ENCODE peak calls at places on chromosomes 2 and 18, in six cellular contexts. I is astrocyte of the spinal cord, X is ascending aorta, D is psoas muscle, T is Caco-2, V is sigmoid colon. Q is an unnamed sample.

GRCh38 chr2:33275689-33276444 is 200.6 kb upstream of the RASGRP3 start:
- DNase-seq in I (peak; percentile 96), X (peak; percentile 95), D (peak; percentile 82), V (peak; percentile 79), T (peak; percentile 21), Q (peak; percentile 95)

GRCh38 chr2:37809525-37809924 is 115.6 kb upstream of the RMDN2 start:
- DNase-seq in I (peak; percentile 77), V (no peak), X (no peak), D (no peak), T (peak; percentile 21), Q (peak; percentile 77)

GRCh38 chr18:5461056-5461455 is 82.7 kb downstream of the EPB41L3 start:
- DNase-seq in T (no peak), V (no peak), X (no peak), I (no peak), D (no peak), Q (no peak)

GRCh38 chr18:54679318-54680149 is 88.5 kb downstream of the DYNAP start:
- DNase-seq in D (no peak), X (no peak), V (no peak), T (peak; percentile 6), I (peak; percentile 89), Q (peak; percentile 93)

GRCh38 chr2:14907014-14907612 is 274.6 kb downstream of the LRATD1 start:
- DNase-seq in X (no peak), T (peak; percentile 9), D (no peak), I (no peak), V (no peak), Q (no peak)

GRCh38 chr2:170711774-170712652 is 3.1 kb upstream of the SP5 start:
- DNase-seq in V (no peak), D (no peak), X (no peak), I (no peak), T (peak; percentile 84), Q (no peak)

GRCh38 chr18:71398530-71398929 is 1109.7 kb downstream of the SOCS6 start:
- DNase-seq in I (peak; percentile 17), T (no peak), D (no peak), V (no peak), X (no peak), Q (peak; percentile 56)

GRCh38 chr2:45391866-45392265 is 219.2 kb downstream of the SRBD1 start:
- DNase-seq in D (no peak), X (no peak), V (no peak), I (peak; percentile 43), T (no peak), Q (peak; percentile 77)

GRCh38 chr2:219748673-219749570 is 121.5 kb downstream of the SLC4A3 start:
- DNase-seq in I (no peak), V (no peak), T (no peak), D (no peak), X (no peak), Q (no peak)

GRCh38 chr2:239730897-239731296 is 294.2 kb downstream of the NDUFA10 start:
- DNase-seq in T (no peak), D (peak; percentile 35), I (no peak), V (peak; percentile 4), X (peak; percentile 30), Q (no peak)

GRCh38 chr2:229832499-229832898 is 89.3 kb downstream of the TRIP12 start:
- DNase-seq in I (no peak), X (no peak), T (no peak), V (no peak), D (no peak), Q (no peak)
- H3K4me3 ChIP-seq in I (no peak overlapping the region), X (no peak overlapping the region), T (no peak overlapping the region), V (no peak overlapping the region), D (no peak overlapping the region), Q (no peak overlapping the region)

GRCh38 chr2:127197475-127198385 is 22.4 kb downstream of the CYP27C1 start:
- DNase-seq in I (peak; percentile 59), V (no peak), T (peak; percentile 88), X (no peak), D (peak; percentile 84), Q (peak; percentile 59)

GRCh38 chr2:127196549-127196948 is 23.6 kb downstream of the CYP27C1 start:
- DNase-seq in X (no peak), T (no peak), D (no peak), V (no peak), I (no peak), Q (no peak)

GRCh38 chr2:127195140-127196074 is 24.7 kb downstream of the CYP27C1 start:
- DNase-seq in I (no peak), X (no peak), T (no peak), V (peak; percentile 51), D (peak; percentile 68), Q (no peak)

GRCh38 chr2:127199223-127199622 is 20.9 kb downstream of the CYP27C1 start:
- DNase-seq in X (no peak), T (no peak), I (no peak), D (no peak), V (peak; percentile 61), Q (no peak)

GRCh38 chr2:127196998-127197397 is 23.1 kb downstream of the CYP27C1 start:
- DNase-seq in X (no peak), T (peak; percentile 45), I (no peak), D (no peak), V (no peak), Q (no peak)
- H3K4me3 ChIP-seq in X (no peak overlapping the region), T (peak overlapping the region; percentile 35), I (no peak overlapping the region), D (no peak overlapping the region), V (no peak overlapping the region), Q (no peak overlapping the region)

GRCh38 chr2:78056976-78057375 is 534.8 kb upstream of the LRRTM4 start:
- DNase-seq in V (no peak), X (no peak), I (no peak), T (no peak), D (no peak), Q (no peak)
- H3K4me3 ChIP-seq in V (no peak overlapping the region), X (no peak overlapping the region), I (no peak overlapping the region), T (no peak overlapping the region), D (no peak overlapping the region), Q (no peak overlapping the region)

GRCh38 chr2:7324706-7325105 is 407.5 kb downstream of the RNF144A start:
- DNase-seq in V (no peak), I (no peak), T (no peak), D (no peak), X (no peak), Q (no peak)
- H3K4me3 ChIP-seq in V (no peak overlapping the region), I (no peak overlapping the region), T (no peak overlapping the region), D (no peak overlapping the region), X (no peak overlapping the region), Q (no peak overlapping the region)

DNA sequence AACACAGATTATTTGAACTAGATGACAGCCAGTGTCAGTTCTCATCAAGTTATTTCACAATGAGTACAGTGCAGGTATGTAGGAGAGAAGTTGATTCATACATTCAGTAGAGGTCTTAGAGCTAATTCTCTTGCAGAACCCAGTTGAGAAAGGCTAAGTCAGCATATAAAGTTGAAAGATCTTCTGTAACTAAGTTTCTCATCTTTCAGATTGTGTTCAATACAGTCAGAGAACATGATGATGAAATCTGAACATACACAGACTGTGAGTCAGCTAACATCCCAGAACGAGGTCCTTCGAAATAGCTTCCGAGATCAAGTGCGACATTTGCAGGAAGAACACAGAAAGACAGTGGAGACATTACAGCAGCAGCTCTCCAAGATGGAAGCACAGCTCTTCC is 41.9 kb upstream of the LIMS1 start:
- DNase-seq in V (no peak), I (peak; percentile 95), D (no peak), T (peak; percentile 30), X (no peak), Q (peak; percentile 95)
- H3K4me3 ChIP-seq in V (no peak overlapping the region), I (no peak overlapping the region), D (no peak overlapping the region), T (no peak overlapping the region), X (no peak overlapping the region), Q (no peak overlapping the region)

GRCh38 chr2:207163053-207163814 is 2.5 kb downstream of the KLF7 start:
- DNase-seq in I (peak; percentile 91), T (peak; percentile 15), D (no peak), X (peak; percentile 79), V (no peak), Q (peak; percentile 91)

GRCh38 chr2:207162319-207162718 is 3.4 kb downstream of the KLF7 start:
- DNase-seq in V (no peak), X (no peak), T (no peak), I (peak; percentile 39), D (no peak), Q (peak; percentile 48)

GRCh38 chr2:207161724-207162123 is 4.0 kb downstream of the KLF7 start:
- DNase-seq in V (no peak), X (no peak), T (no peak), D (no peak), I (peak; percentile 37), Q (peak; percentile 66)

GRCh38 chr2:207160115-207160514 is 5.6 kb downstream of the KLF7 start:
- DNase-seq in D (no peak), I (peak; percentile 18), V (no peak), X (no peak), T (no peak), Q (peak; percentile 64)

GRCh38 chr2:207161247-207161646 is 4.5 kb downstream of the KLF7 start:
- DNase-seq in V (no peak), X (no peak), T (no peak), D (no peak), I (peak; percentile 8), Q (no peak)
- H3K4me3 ChIP-seq in V (no peak overlapping the region), X (peak overlapping the region; percentile 78), T (no peak overlapping the region), D (no peak overlapping the region), I (no peak overlapping the region), Q (peak overlapping the region; percentile 91)

DNA sequence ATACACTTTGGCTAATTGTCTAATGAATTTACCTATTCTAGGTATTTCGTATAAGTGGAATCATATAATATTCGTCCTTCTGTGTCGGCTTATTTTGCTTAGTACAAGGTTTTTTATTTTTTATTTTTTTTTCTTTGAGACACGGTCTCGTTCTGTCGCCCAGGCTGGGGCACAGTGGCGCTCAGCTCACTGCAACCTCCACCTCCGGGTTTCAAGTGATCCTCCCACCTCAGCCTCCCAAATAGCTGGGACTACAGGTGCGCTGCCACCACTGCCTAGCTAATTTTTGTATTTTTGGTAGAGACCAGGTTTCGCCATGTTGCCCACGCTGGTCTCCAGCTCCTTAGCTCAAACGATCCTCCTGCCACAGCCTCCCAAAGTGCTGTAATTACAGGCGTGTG is 38.2 kb downstream of the PCBP1 start:
- DNase-seq in D (no peak), X (no peak), I (no peak), V (no peak), T (no peak), Q (no peak)
- H3K4me3 ChIP-seq in D (peak overlapping the region; percentile 83), X (peak overlapping the region; percentile 67), I (peak overlapping the region; percentile 45), V (peak overlapping the region; percentile 54), T (peak overlapping the region; percentile 84), Q (peak overlapping the region; percentile 57)

GRCh38 chr2:238290079-238290478 is 1.7 kb upstream of the PER2 start:
- DNase-seq in T (no peak), I (peak; percentile 43), X (no peak), D (no peak), V (peak; percentile 72), Q (peak; percentile 87)
- H3K4me3 ChIP-seq in T (no peak overlapping the region), I (no peak overlapping the region), X (no peak overlapping the region), D (no peak overlapping the region), V (no peak overlapping the region), Q (no peak overlapping the region)

Q was measured in fibroblast of pulmonary artery.